ENCODE peak calls at places on chromosomes 16 and 17, in nine cellular contexts. Y is HFF-Myc; V is ovary; O is fibroblast of the aortic adventitia; U is PC-9; L is CD8-positive, alpha-beta T cell; R is lung; Q is A673; A is fibroblast of mammary gland. C is an unnamed sample.

GRCh38 chr17:40350410-40351184 is 13.9 kb downstream of the GJD3 start:
- DNase-seq in R (no peak), U (no peak), A (peak; percentile 35), Q (peak; percentile 58), O (no peak), L (no peak), Y (no peak), V (peak; percentile 31), C (no peak)

GRCh38 chr16:86534779-86535605 is 20.0 kb downstream of the MTHFSD start:
- DNase-seq in A (no peak), R (no peak), L (no peak), U (no peak), V (no peak), Q (no peak), O (no peak), Y (no peak), C (no peak)

GRCh38 chr16:55214412-55214811 is 109.6 kb upstream of the IRX6 start:
- DNase-seq in Q (no peak), U (no peak), O (no peak), R (no peak), A (no peak), V (no peak), L (no peak), Y (no peak), C (no peak)

GRCh38 chr17:2904135-2904534 is 107.9 kb downstream of the RAP1GAP2 start:
- DNase-seq in O (no peak), R (no peak), Y (no peak), U (no peak), A (no peak), V (no peak), Q (no peak), L (no peak), C (no peak)

GRCh38 chr16:20904507-20905079 is 4.0 kb downstream of the LYRM1 start:
- DNase-seq in A (peak; percentile 64), O (peak; percentile 96), R (no peak), L (no peak), Q (no peak), Y (no peak), U (peak; percentile 44), V (no peak), C (peak; percentile 69)

GRCh38 chr16:63617990-63618763 is 1503.7 kb downstream of the CDH11 start:
- DNase-seq in R (no peak), L (no peak), U (no peak), Q (peak; percentile 9), V (no peak), O (no peak), Y (no peak), A (no peak), C (no peak)

GRCh38 chr17:35801583-35802224 is 6.3 kb upstream of the MMP28 start:
- DNase-seq in Y (peak; percentile 80), U (no peak), A (peak; percentile 47), L (peak; percentile 17), V (no peak), R (no peak), Q (peak; percentile 27), O (peak; percentile 86), C (no peak)

GRCh38 chr16:67673712-67674580 is 7.3 kb downstream of the C16orf86 start:
- DNase-seq in A (peak; percentile 27), U (no peak), Q (peak; percentile 78), R (peak; percentile 75), V (peak; percentile 75), L (no peak), Y (no peak), O (no peak), C (no peak)

GRCh38 chr17:3712811-3713463 is 10.8 kb upstream of the HASPIN start:
- DNase-seq in V (no peak), Q (no peak), U (no peak), A (no peak), Y (no peak), O (no peak), L (no peak), R (no peak), C (peak; percentile 42)

GRCh38 chr16:879986-880385 is 79.5 kb upstream of the GNG13 start:
- DNase-seq in O (no peak), Y (no peak), L (no peak), U (no peak), V (no peak), R (no peak), A (no peak), Q (no peak), C (no peak)

GRCh38 chr16:84308120-84308519 is 13.4 kb downstream of the WFDC1 start:
- DNase-seq in V (peak; percentile 36), U (peak; percentile 59), R (no peak), Y (no peak), O (peak; percentile 26), A (peak; percentile 38), Q (peak; percentile 39), L (no peak), C (no peak)

GRCh38 chr17:58006563-58006923 is 503 bp downstream of the SRSF1 start:
- DNase-seq in Q (peak; percentile 90), A (peak; percentile 68), L (peak; percentile 42), V (peak; percentile 82), O (peak; percentile 72), U (peak; percentile 59), R (peak; percentile 78), Y (no peak), C (no peak)

GRCh38 chr17:3260163-3260562 is 38.0 kb downstream of the OR3A1 start:
- DNase-seq in R (no peak), O (no peak), A (no peak), L (no peak), Q (no peak), V (no peak), U (no peak), Y (no peak), C (no peak)

GRCh38 chr17:79732804-79733691 is 2.3 kb downstream of the ENPP7 start:
- DNase-seq in U (no peak), R (peak; percentile 35), L (no peak), Q (no peak), O (no peak), A (no peak), V (no peak), Y (no peak), C (no peak)

GRCh38 chr17:35161281-35161761 is 13.7 kb downstream of the UNC45B start:
- DNase-seq in A (no peak), U (no peak), R (no peak), V (no peak), L (peak; percentile 13), Y (no peak), O (no peak), Q (no peak), C (no peak)

GRCh38 chr17:52157603-52158449 is 688 bp downstream of the CA10 start:
- DNase-seq in U (no peak), L (no peak), Q (no peak), A (no peak), R (no peak), Y (no peak), V (no peak), O (no peak), C (no peak)
- H3K4me3 ChIP-seq in U (no peak overlapping the region), L (no peak overlapping the region), Q (no peak overlapping the region), A (no peak overlapping the region), R (no peak overlapping the region), Y (no peak overlapping the region), V (no peak overlapping the region), O (no peak overlapping the region), C (no peak overlapping the region)

GRCh38 chr16:2205967-2206313 is 686 bp downstream of the MLST8 start:
- DNase-seq in R (no peak), V (no peak), Y (no peak), Q (no peak), U (no peak), L (no peak), O (no peak), A (no peak), C (no peak)
- TF ChIP-seq CTCF in R (no peak), V (no peak), Y (no peak), Q (no peak), U (peak; percentile 1), L (no peak), O (no peak), A (no peak), C (no peak)

GRCh38 chr17:76709077-76709950 is 1.5 kb downstream of the MXRA7 start:
- DNase-seq in Q (peak; percentile 92), L (no peak), R (peak; percentile 67), V (peak; percentile 82), U (no peak), O (peak; percentile 98), Y (peak; percentile 85), A (peak; percentile 98), C (no peak)
- H3K4me3 ChIP-seq in Q (peak overlapping the region; percentile 58), L (no peak overlapping the region), R (peak overlapping the region; percentile 68), V (peak overlapping the region; percentile 87), U (no peak overlapping the region), O (peak overlapping the region; percentile 91), Y (peak overlapping the region; percentile 70), A (peak overlapping the region; percentile 70), C (no peak overlapping the region)

GRCh38 chr17:28515518-28515917 is 9.4 kb downstream of the FOXN1 start:
- DNase-seq in Q (no peak), Y (no peak), R (no peak), L (no peak), V (no peak), U (no peak), O (no peak), A (no peak), C (no peak)

GRCh38 chr17:28514571-28515002 is 8.4 kb downstream of the FOXN1 start:
- DNase-seq in R (no peak), O (no peak), A (no peak), L (no peak), Y (no peak), Q (no peak), U (no peak), V (no peak), C (no peak)

GRCh38 chr17:28513476-28513875 is 7.3 kb downstream of the FOXN1 start:
- DNase-seq in U (no peak), L (no peak), Y (no peak), O (no peak), V (no peak), R (no peak), Q (no peak), A (no peak), C (no peak)

GRCh38 chr17:28509784-28510183 is 3.6 kb downstream of the FOXN1 start:
- DNase-seq in V (no peak), Y (no peak), Q (no peak), O (no peak), L (no peak), A (no peak), R (no peak), U (no peak), C (no peak)

DNA sequence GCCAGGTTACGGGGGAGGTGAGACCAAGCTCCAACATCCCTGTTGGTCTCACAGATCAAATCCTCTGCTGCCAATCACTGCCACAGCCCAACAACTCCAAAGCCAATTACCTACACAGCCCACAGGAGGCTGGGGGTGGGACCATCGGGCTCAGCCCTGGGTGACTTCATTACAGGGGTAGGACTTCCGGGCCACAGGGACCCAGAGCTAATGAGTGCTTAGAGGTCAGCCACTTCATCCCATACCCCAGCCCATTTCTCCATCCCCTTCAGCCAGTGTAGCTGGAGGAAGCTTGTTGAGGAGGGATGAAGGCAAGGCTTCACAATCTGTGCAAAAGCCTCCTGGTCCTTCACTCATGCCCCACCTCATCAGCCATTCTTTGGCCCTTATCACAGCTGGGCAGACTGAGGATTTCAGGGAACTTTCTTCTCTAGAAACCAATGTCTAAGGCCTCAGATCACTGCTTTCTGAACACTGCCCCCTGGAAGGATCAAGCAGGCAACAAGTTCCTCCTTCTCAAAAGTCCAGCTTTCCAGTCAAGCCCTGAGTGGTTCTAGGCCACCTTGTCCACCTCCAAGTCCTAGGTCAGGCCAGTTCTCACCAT is 5.8 kb downstream of the FOXN1 start:
- DNase-seq in Y (no peak), A (no peak), O (no peak), U (no peak), L (no peak), Q (no peak), R (no peak), V (no peak), C (no peak)
- TF ChIP-seq CTCF in Y (no peak), A (no peak), O (no peak), U (no peak), L (no peak), Q (no peak), R (no peak), V (no peak), C (no peak)

GRCh38 chr16:8675183-8676159 is 1.1 kb downstream of the ABAT start:
- DNase-seq in Y (no peak), O (no peak), L (peak; percentile 25), Q (peak; percentile 29), V (peak; percentile 36), U (no peak), R (no peak), A (no peak), C (no peak)
- H3K4me3 ChIP-seq in Y (peak overlapping the region; percentile 53), O (peak overlapping the region; percentile 75), L (peak overlapping the region; percentile 58), Q (peak overlapping the region; percentile 61), V (no peak overlapping the region), U (peak overlapping the region; percentile 68), R (no peak overlapping the region), A (peak overlapping the region; percentile 60), C (peak overlapping the region; percentile 79)